ENCODE peak calls at places on chromosomes 16 and 17, in ten cellular contexts. One of them, this sample, is unnamed.

GRCh38 chr16:67963325-67964321 is 4.8 kb downstream of the SLC12A4 start:
- DNase-seq in stimulated activated CD8-positive, alpha-beta memory T cell treated with anti-CD3 and anti-CD28 coated beads, Interleukin-4, amount 100 ng/mL, for 4 hours: no peak
- DNase-seq in RPMI7951: no peak
- DNase-seq in activated CD4-positive, alpha-beta T cell treated with anti-CD3 and anti-CD28 coated beads, Interleukin-2, amount 50 U/mL, for 24 hours: no peak
- DNase-seq in AG10803: no peak
- DNase-seq in T follicular helper cell: no peak
- DNase-seq in AML-193: no peak
- DNase-seq in aorta: no peak
- DNase-seq in SHP77: peak; percentile 30
- DNase-seq in T-helper 17 cell: no peak
- DNase-seq in this sample: no peak

GRCh38 chr17:41645371-41646063 is 21.1 kb upstream of the KRT17 start:
- DNase-seq in stimulated activated CD8-positive, alpha-beta memory T cell treated with anti-CD3 and anti-CD28 coated beads, Interleukin-4, amount 100 ng/mL, for 4 hours: no peak
- DNase-seq in RPMI7951: peak; percentile 79
- DNase-seq in activated CD4-positive, alpha-beta T cell treated with anti-CD3 and anti-CD28 coated beads, Interleukin-2, amount 50 U/mL, for 24 hours: no peak
- DNase-seq in AG10803: peak; percentile 45
- DNase-seq in T follicular helper cell: no peak
- DNase-seq in AML-193: peak; percentile 64
- DNase-seq in aorta: no peak
- DNase-seq in SHP77: peak; percentile 50
- DNase-seq in T-helper 17 cell: no peak
- DNase-seq in this sample: no peak

GRCh38 chr17:80742581-80743180 is 198.0 kb downstream of the RPTOR start:
- DNase-seq in stimulated activated CD8-positive, alpha-beta memory T cell treated with anti-CD3 and anti-CD28 coated beads, Interleukin-4, amount 100 ng/mL, for 4 hours: no peak
- DNase-seq in RPMI7951: no peak
- DNase-seq in activated CD4-positive, alpha-beta T cell treated with anti-CD3 and anti-CD28 coated beads, Interleukin-2, amount 50 U/mL, for 24 hours: no peak
- DNase-seq in AG10803: no peak
- DNase-seq in T follicular helper cell: no peak
- DNase-seq in AML-193: no peak
- DNase-seq in aorta: no peak
- DNase-seq in SHP77: no peak
- DNase-seq in T-helper 17 cell: no peak
- DNase-seq in this sample: no peak

GRCh38 chr16:87608400-87608985 is 6.2 kb downstream of the JPH3 start:
- DNase-seq in stimulated activated CD8-positive, alpha-beta memory T cell treated with anti-CD3 and anti-CD28 coated beads, Interleukin-4, amount 100 ng/mL, for 4 hours: no peak
- DNase-seq in RPMI7951: peak; percentile 65
- DNase-seq in activated CD4-positive, alpha-beta T cell treated with anti-CD3 and anti-CD28 coated beads, Interleukin-2, amount 50 U/mL, for 24 hours: no peak
- DNase-seq in AG10803: peak; percentile 45
- DNase-seq in T follicular helper cell: peak; percentile 34
- DNase-seq in AML-193: peak; percentile 1
- DNase-seq in aorta: peak; percentile 74
- DNase-seq in SHP77: no peak
- DNase-seq in T-helper 17 cell: no peak
- DNase-seq in this sample: peak; percentile 35

GRCh38 chr16:69465083-69465721 is 40.8 kb downstream of the CYB5B start:
- DNase-seq in stimulated activated CD8-positive, alpha-beta memory T cell treated with anti-CD3 and anti-CD28 coated beads, Interleukin-4, amount 100 ng/mL, for 4 hours: no peak
- DNase-seq in RPMI7951: peak; percentile 75
- DNase-seq in activated CD4-positive, alpha-beta T cell treated with anti-CD3 and anti-CD28 coated beads, Interleukin-2, amount 50 U/mL, for 24 hours: no peak
- DNase-seq in AG10803: no peak
- DNase-seq in T follicular helper cell: peak; percentile 3
- DNase-seq in AML-193: no peak
- DNase-seq in aorta: no peak
- DNase-seq in SHP77: no peak
- DNase-seq in T-helper 17 cell: no peak
- DNase-seq in this sample: no peak

GRCh38 chr17:82494236-82495055 is 25.1 kb upstream of the FOXK2 start:
- DNase-seq in stimulated activated CD8-positive, alpha-beta memory T cell treated with anti-CD3 and anti-CD28 coated beads, Interleukin-4, amount 100 ng/mL, for 4 hours: peak; percentile 73
- DNase-seq in RPMI7951: peak; percentile 93
- DNase-seq in activated CD4-positive, alpha-beta T cell treated with anti-CD3 and anti-CD28 coated beads, Interleukin-2, amount 50 U/mL, for 24 hours: peak; percentile 91
- DNase-seq in AG10803: peak; percentile 98
- DNase-seq in T follicular helper cell: peak; percentile 67
- DNase-seq in AML-193: peak; percentile 98
- DNase-seq in aorta: peak; percentile 94
- DNase-seq in SHP77: peak; percentile 96
- DNase-seq in T-helper 17 cell: peak; percentile 65
- DNase-seq in this sample: peak; percentile 91

GRCh38 chr16:66913081-66913480 is 5.6 kb downstream of the CDH16 start:
- DNase-seq in stimulated activated CD8-positive, alpha-beta memory T cell treated with anti-CD3 and anti-CD28 coated beads, Interleukin-4, amount 100 ng/mL, for 4 hours: no peak
- DNase-seq in RPMI7951: no peak
- DNase-seq in activated CD4-positive, alpha-beta T cell treated with anti-CD3 and anti-CD28 coated beads, Interleukin-2, amount 50 U/mL, for 24 hours: no peak
- DNase-seq in AG10803: no peak
- DNase-seq in T follicular helper cell: no peak
- DNase-seq in AML-193: no peak
- DNase-seq in aorta: no peak
- DNase-seq in SHP77: no peak
- DNase-seq in T-helper 17 cell: no peak
- DNase-seq in this sample: no peak

GRCh38 chr17:17300624-17301568 is 2.3 kb upstream of the NT5M start:
- DNase-seq in stimulated activated CD8-positive, alpha-beta memory T cell treated with anti-CD3 and anti-CD28 coated beads, Interleukin-4, amount 100 ng/mL, for 4 hours: no peak
- DNase-seq in RPMI7951: peak; percentile 79
- DNase-seq in activated CD4-positive, alpha-beta T cell treated with anti-CD3 and anti-CD28 coated beads, Interleukin-2, amount 50 U/mL, for 24 hours: peak; percentile 39
- DNase-seq in AG10803: peak; percentile 45
- DNase-seq in T follicular helper cell: no peak
- DNase-seq in AML-193: no peak
- DNase-seq in aorta: peak; percentile 75
- DNase-seq in SHP77: peak; percentile 99
- DNase-seq in T-helper 17 cell: peak; percentile 40
- DNase-seq in this sample: no peak

GRCh38 chr17:45345554-45346254 is 28.9 kb upstream of the MAP3K14 start:
- DNase-seq in stimulated activated CD8-positive, alpha-beta memory T cell treated with anti-CD3 and anti-CD28 coated beads, Interleukin-4, amount 100 ng/mL, for 4 hours: no peak
- DNase-seq in RPMI7951: peak; percentile 5
- DNase-seq in activated CD4-positive, alpha-beta T cell treated with anti-CD3 and anti-CD28 coated beads, Interleukin-2, amount 50 U/mL, for 24 hours: no peak
- DNase-seq in AG10803: peak; percentile 92
- DNase-seq in T follicular helper cell: no peak
- DNase-seq in AML-193: no peak
- DNase-seq in aorta: no peak
- DNase-seq in SHP77: no peak
- DNase-seq in T-helper 17 cell: no peak
- DNase-seq in this sample: peak; percentile 90

GRCh38 chr17:67633751-67634191 is 84.0 kb upstream of the NOL11 start:
- DNase-seq in stimulated activated CD8-positive, alpha-beta memory T cell treated with anti-CD3 and anti-CD28 coated beads, Interleukin-4, amount 100 ng/mL, for 4 hours: no peak
- DNase-seq in RPMI7951: no peak
- DNase-seq in activated CD4-positive, alpha-beta T cell treated with anti-CD3 and anti-CD28 coated beads, Interleukin-2, amount 50 U/mL, for 24 hours: no peak
- DNase-seq in AG10803: no peak
- DNase-seq in T follicular helper cell: no peak
- DNase-seq in AML-193: no peak
- DNase-seq in aorta: no peak
- DNase-seq in SHP77: no peak
- DNase-seq in T-helper 17 cell: no peak
- DNase-seq in this sample: no peak

GRCh38 chr17:44915321-44915726 is at the start of gene GFAP:
- DNase-seq in stimulated activated CD8-positive, alpha-beta memory T cell treated with anti-CD3 and anti-CD28 coated beads, Interleukin-4, amount 100 ng/mL, for 4 hours: no peak
- DNase-seq in RPMI7951: no peak
- DNase-seq in activated CD4-positive, alpha-beta T cell treated with anti-CD3 and anti-CD28 coated beads, Interleukin-2, amount 50 U/mL, for 24 hours: no peak
- DNase-seq in AG10803: no peak
- DNase-seq in T follicular helper cell: no peak
- DNase-seq in AML-193: no peak
- DNase-seq in aorta: peak; percentile 46
- DNase-seq in SHP77: no peak
- DNase-seq in T-helper 17 cell: no peak
- DNase-seq in this sample: no peak

GRCh38 chr16:11418506-11418905 is 73.2 kb downstream of the RMI2 start:
- DNase-seq in stimulated activated CD8-positive, alpha-beta memory T cell treated with anti-CD3 and anti-CD28 coated beads, Interleukin-4, amount 100 ng/mL, for 4 hours: no peak
- DNase-seq in RPMI7951: no peak
- DNase-seq in activated CD4-positive, alpha-beta T cell treated with anti-CD3 and anti-CD28 coated beads, Interleukin-2, amount 50 U/mL, for 24 hours: no peak
- DNase-seq in AG10803: peak; percentile 43
- DNase-seq in T follicular helper cell: no peak
- DNase-seq in AML-193: no peak
- DNase-seq in aorta: no peak
- DNase-seq in SHP77: no peak
- DNase-seq in T-helper 17 cell: no peak
- DNase-seq in this sample: no peak

GRCh38 chr16:55033225-55034156 is 102.8 kb downstream of the IRX5 start:
- DNase-seq in stimulated activated CD8-positive, alpha-beta memory T cell treated with anti-CD3 and anti-CD28 coated beads, Interleukin-4, amount 100 ng/mL, for 4 hours: no peak
- DNase-seq in RPMI7951: no peak
- DNase-seq in activated CD4-positive, alpha-beta T cell treated with anti-CD3 and anti-CD28 coated beads, Interleukin-2, amount 50 U/mL, for 24 hours: no peak
- DNase-seq in AG10803: no peak
- DNase-seq in T follicular helper cell: no peak
- DNase-seq in AML-193: no peak
- DNase-seq in aorta: no peak
- DNase-seq in SHP77: no peak
- DNase-seq in T-helper 17 cell: no peak
- DNase-seq in this sample: no peak

GRCh38 chr16:56950881-56951771 is 10.6 kb upstream of the CETP start:
- DNase-seq in stimulated activated CD8-positive, alpha-beta memory T cell treated with anti-CD3 and anti-CD28 coated beads, Interleukin-4, amount 100 ng/mL, for 4 hours: no peak
- DNase-seq in RPMI7951: peak; percentile 51
- DNase-seq in activated CD4-positive, alpha-beta T cell treated with anti-CD3 and anti-CD28 coated beads, Interleukin-2, amount 50 U/mL, for 24 hours: no peak
- DNase-seq in AG10803: peak; percentile 59
- DNase-seq in T follicular helper cell: peak; percentile 18
- DNase-seq in AML-193: peak; percentile 58
- DNase-seq in aorta: peak; percentile 80
- DNase-seq in SHP77: peak; percentile 69
- DNase-seq in T-helper 17 cell: peak; percentile 23
- DNase-seq in this sample: no peak

GRCh38 chr16:600781-601180 is 10.9 kb downstream of the RAB40C start:
- DNase-seq in stimulated activated CD8-positive, alpha-beta memory T cell treated with anti-CD3 and anti-CD28 coated beads, Interleukin-4, amount 100 ng/mL, for 4 hours: no peak
- DNase-seq in RPMI7951: no peak
- DNase-seq in activated CD4-positive, alpha-beta T cell treated with anti-CD3 and anti-CD28 coated beads, Interleukin-2, amount 50 U/mL, for 24 hours: no peak
- DNase-seq in AG10803: no peak
- DNase-seq in T follicular helper cell: no peak
- DNase-seq in AML-193: no peak
- DNase-seq in aorta: no peak
- DNase-seq in SHP77: peak; percentile 17
- DNase-seq in T-helper 17 cell: no peak
- DNase-seq in this sample: no peak

GRCh38 chr16:528111-529011 is 849 bp downstream of the CAPN15 start:
- DNase-seq in stimulated activated CD8-positive, alpha-beta memory T cell treated with anti-CD3 and anti-CD28 coated beads, Interleukin-4, amount 100 ng/mL, for 4 hours: no peak
- DNase-seq in RPMI7951: peak; percentile 77
- DNase-seq in activated CD4-positive, alpha-beta T cell treated with anti-CD3 and anti-CD28 coated beads, Interleukin-2, amount 50 U/mL, for 24 hours: peak; percentile 15
- DNase-seq in AG10803: peak; percentile 65
- DNase-seq in T follicular helper cell: no peak
- DNase-seq in AML-193: peak; percentile 59
- DNase-seq in aorta: no peak
- DNase-seq in SHP77: no peak
- DNase-seq in T-helper 17 cell: no peak
- DNase-seq in this sample: peak; percentile 47

GRCh38 chr16:23510154-23510914 is at the start of gene GGA2:
- DNase-seq in stimulated activated CD8-positive, alpha-beta memory T cell treated with anti-CD3 and anti-CD28 coated beads, Interleukin-4, amount 100 ng/mL, for 4 hours: peak; percentile 48
- DNase-seq in RPMI7951: peak; percentile 73
- DNase-seq in activated CD4-positive, alpha-beta T cell treated with anti-CD3 and anti-CD28 coated beads, Interleukin-2, amount 50 U/mL, for 24 hours: peak; percentile 65
- DNase-seq in AG10803: peak; percentile 75
- DNase-seq in T follicular helper cell: peak; percentile 69
- DNase-seq in AML-193: peak; percentile 66
- DNase-seq in aorta: peak; percentile 90
- DNase-seq in SHP77: peak; percentile 23
- DNase-seq in T-helper 17 cell: peak; percentile 72
- DNase-seq in this sample: peak; percentile 59

GRCh38 chr16:17723735-17724134 is 253.0 kb upstream of the XYLT1 start:
- DNase-seq in stimulated activated CD8-positive, alpha-beta memory T cell treated with anti-CD3 and anti-CD28 coated beads, Interleukin-4, amount 100 ng/mL, for 4 hours: no peak
- DNase-seq in RPMI7951: peak; percentile 21
- DNase-seq in activated CD4-positive, alpha-beta T cell treated with anti-CD3 and anti-CD28 coated beads, Interleukin-2, amount 50 U/mL, for 24 hours: no peak
- DNase-seq in AG10803: no peak
- DNase-seq in T follicular helper cell: no peak
- DNase-seq in AML-193: no peak
- DNase-seq in aorta: no peak
- DNase-seq in SHP77: no peak
- DNase-seq in T-helper 17 cell: no peak
- DNase-seq in this sample: no peak

This sample was measured in GM04504.